ENCODE peak calls at places on chromosomes 13 and 19, in nine cellular contexts. One of them, this sample, is unnamed.

GRCh38 chr19:6417713-6418561 is 6.7 kb downstream of the KHSRP start:
- DNase-seq in progenitor cell of endocrine pancreas: no peak
- DNase-seq in fibroblast of the aortic adventitia: no peak
- DNase-seq in CD4-positive, alpha-beta T cell: no peak
- DNase-seq in stimulated activated CD8-positive, alpha-beta memory T cell treated with anti-CD3 and anti-CD28 coated beads, Interleukin-7, amount 100 ng/mL, for 1 hour: no peak
- DNase-seq in GM04504: no peak
- DNase-seq in GM06990: no peak
- DNase-seq in astrocyte of the spinal cord: peak
- DNase-seq in pancreas: no peak
- DNase-seq in this sample: no peak

GRCh38 chr19:53659292-53659691 is 27.5 kb downstream of the DPRX start:
- DNase-seq in progenitor cell of endocrine pancreas: peak
- DNase-seq in fibroblast of the aortic adventitia: no peak
- DNase-seq in CD4-positive, alpha-beta T cell: no peak
- DNase-seq in stimulated activated CD8-positive, alpha-beta memory T cell treated with anti-CD3 and anti-CD28 coated beads, Interleukin-7, amount 100 ng/mL, for 1 hour: no peak
- DNase-seq in GM04504: no peak
- DNase-seq in GM06990: no peak
- DNase-seq in astrocyte of the spinal cord: no peak
- DNase-seq in pancreas: no peak
- DNase-seq in this sample: peak

GRCh38 chr13:99575376-99575775 is 74.1 kb downstream of the TM9SF2 start:
- DNase-seq in progenitor cell of endocrine pancreas: no peak
- DNase-seq in fibroblast of the aortic adventitia: no peak
- DNase-seq in CD4-positive, alpha-beta T cell: no peak
- DNase-seq in stimulated activated CD8-positive, alpha-beta memory T cell treated with anti-CD3 and anti-CD28 coated beads, Interleukin-7, amount 100 ng/mL, for 1 hour: no peak
- DNase-seq in GM04504: no peak
- DNase-seq in GM06990: no peak
- DNase-seq in astrocyte of the spinal cord: no peak
- DNase-seq in pancreas: no peak
- DNase-seq in this sample: no peak

GRCh38 chr13:102707465-102707864 is 12.6 kb upstream of the METTL21C start:
- DNase-seq in progenitor cell of endocrine pancreas: no peak
- DNase-seq in fibroblast of the aortic adventitia: peak
- DNase-seq in CD4-positive, alpha-beta T cell: no peak
- DNase-seq in stimulated activated CD8-positive, alpha-beta memory T cell treated with anti-CD3 and anti-CD28 coated beads, Interleukin-7, amount 100 ng/mL, for 1 hour: no peak
- DNase-seq in GM04504: peak
- DNase-seq in GM06990: no peak
- DNase-seq in astrocyte of the spinal cord: peak
- DNase-seq in pancreas: no peak
- DNase-seq in this sample: no peak

GRCh38 chr19:4742717-4743646 is 19.3 kb upstream of the DPP9 start:
- DNase-seq in progenitor cell of endocrine pancreas: no peak
- DNase-seq in fibroblast of the aortic adventitia: no peak
- DNase-seq in CD4-positive, alpha-beta T cell: no peak
- DNase-seq in stimulated activated CD8-positive, alpha-beta memory T cell treated with anti-CD3 and anti-CD28 coated beads, Interleukin-7, amount 100 ng/mL, for 1 hour: no peak
- DNase-seq in GM04504: no peak
- DNase-seq in GM06990: no peak
- DNase-seq in astrocyte of the spinal cord: no peak
- DNase-seq in pancreas: no peak
- DNase-seq in this sample: no peak

GRCh38 chr13:51645154-51645650 is 60.9 kb downstream of the WDFY2 start:
- DNase-seq in progenitor cell of endocrine pancreas: no peak
- DNase-seq in fibroblast of the aortic adventitia: peak
- DNase-seq in CD4-positive, alpha-beta T cell: no peak
- DNase-seq in stimulated activated CD8-positive, alpha-beta memory T cell treated with anti-CD3 and anti-CD28 coated beads, Interleukin-7, amount 100 ng/mL, for 1 hour: no peak
- DNase-seq in GM04504: peak
- DNase-seq in GM06990: peak
- DNase-seq in astrocyte of the spinal cord: peak
- DNase-seq in pancreas: no peak
- DNase-seq in this sample: no peak

GRCh38 chr13:110698689-110699088 is 7.2 kb downstream of the CARS2 start:
- DNase-seq in progenitor cell of endocrine pancreas: no peak
- DNase-seq in fibroblast of the aortic adventitia: no peak
- DNase-seq in CD4-positive, alpha-beta T cell: no peak
- DNase-seq in stimulated activated CD8-positive, alpha-beta memory T cell treated with anti-CD3 and anti-CD28 coated beads, Interleukin-7, amount 100 ng/mL, for 1 hour: no peak
- DNase-seq in GM04504: no peak
- DNase-seq in GM06990: no peak
- DNase-seq in astrocyte of the spinal cord: no peak
- DNase-seq in pancreas: no peak
- DNase-seq in this sample: no peak

GRCh38 chr13:99805361-99805760 is 166.2 kb downstream of the ZIC5 start:
- DNase-seq in progenitor cell of endocrine pancreas: no peak
- DNase-seq in fibroblast of the aortic adventitia: no peak
- DNase-seq in CD4-positive, alpha-beta T cell: no peak
- DNase-seq in stimulated activated CD8-positive, alpha-beta memory T cell treated with anti-CD3 and anti-CD28 coated beads, Interleukin-7, amount 100 ng/mL, for 1 hour: no peak
- DNase-seq in GM04504: no peak
- DNase-seq in GM06990: no peak
- DNase-seq in astrocyte of the spinal cord: no peak
- DNase-seq in pancreas: no peak
- DNase-seq in this sample: no peak

GRCh38 chr19:33436360-33437345 is 63.1 kb downstream of the CEBPG start:
- DNase-seq in progenitor cell of endocrine pancreas: no peak
- DNase-seq in fibroblast of the aortic adventitia: no peak
- DNase-seq in CD4-positive, alpha-beta T cell: no peak
- DNase-seq in stimulated activated CD8-positive, alpha-beta memory T cell treated with anti-CD3 and anti-CD28 coated beads, Interleukin-7, amount 100 ng/mL, for 1 hour: no peak
- DNase-seq in GM04504: no peak
- DNase-seq in GM06990: no peak
- DNase-seq in astrocyte of the spinal cord: no peak
- DNase-seq in pancreas: peak
- DNase-seq in this sample: no peak

GRCh38 chr19:32233885-32234284 is 111.5 kb upstream of the ZNF507 start:
- DNase-seq in progenitor cell of endocrine pancreas: no peak
- DNase-seq in fibroblast of the aortic adventitia: no peak
- DNase-seq in CD4-positive, alpha-beta T cell: no peak
- DNase-seq in stimulated activated CD8-positive, alpha-beta memory T cell treated with anti-CD3 and anti-CD28 coated beads, Interleukin-7, amount 100 ng/mL, for 1 hour: no peak
- DNase-seq in GM04504: no peak
- DNase-seq in GM06990: no peak
- DNase-seq in astrocyte of the spinal cord: no peak
- DNase-seq in pancreas: no peak
- DNase-seq in this sample: no peak

GRCh38 chr13:84946144-84946543 is 853.1 kb downstream of the SLITRK6 start:
- DNase-seq in progenitor cell of endocrine pancreas: no peak
- DNase-seq in fibroblast of the aortic adventitia: no peak
- DNase-seq in CD4-positive, alpha-beta T cell: no peak
- DNase-seq in stimulated activated CD8-positive, alpha-beta memory T cell treated with anti-CD3 and anti-CD28 coated beads, Interleukin-7, amount 100 ng/mL, for 1 hour: no peak
- DNase-seq in GM04504: no peak
- DNase-seq in GM06990: no peak
- DNase-seq in astrocyte of the spinal cord: no peak
- DNase-seq in pancreas: no peak
- DNase-seq in this sample: no peak

GRCh38 chr13:48315981-48316380 is 12.4 kb downstream of the RB1 start:
- DNase-seq in progenitor cell of endocrine pancreas: no peak
- DNase-seq in fibroblast of the aortic adventitia: no peak
- DNase-seq in CD4-positive, alpha-beta T cell: no peak
- DNase-seq in stimulated activated CD8-positive, alpha-beta memory T cell treated with anti-CD3 and anti-CD28 coated beads, Interleukin-7, amount 100 ng/mL, for 1 hour: no peak
- DNase-seq in GM04504: no peak
- DNase-seq in GM06990: no peak
- DNase-seq in astrocyte of the spinal cord: no peak
- DNase-seq in pancreas: no peak
- DNase-seq in this sample: no peak